ENCODE peak calls at places on chromosomes 16 and 17, in five cellular contexts. E, L, K, I and B are unnamed samples.

GRCh38 chr16:56190903-56191806 is at the start of gene GNAO1:
- DNase-seq in E (peak; percentile 81), L (peak; percentile 85), K (no peak), I (peak; percentile 84), B (peak; percentile 54)

GRCh38 chr17:42833771-42834422 is 700 bp downstream of the PSME3 start:
- DNase-seq in E (no peak), L (no peak), K (no peak), I (no peak), B (peak; percentile 59)

GRCh38 chr17:48909796-48910195 is 1.6 kb downstream of the UBE2Z start:
- DNase-seq in E (no peak), L (no peak), K (no peak), I (no peak), B (no peak)

GRCh38 chr17:66835476-66835875 is 559 bp downstream of the CACNG5 start:
- DNase-seq in E (no peak), L (no peak), K (no peak), I (peak; percentile 54), B (no peak)

GRCh38 chr17:59669944-59670343 is 37.3 kb downstream of the PTRH2 start:
- DNase-seq in E (no peak), L (no peak), K (no peak), I (no peak), B (no peak)

GRCh38 chr17:31391496-31391949 is at the start of gene RAB11FIP4:
- DNase-seq in E (no peak), L (peak; percentile 55), K (no peak), I (peak; percentile 23), B (no peak)

GRCh38 chr16:66924527-66925321 is 611 bp downstream of the RRAD start:
- DNase-seq in E (peak; percentile 56), L (peak; percentile 84), K (no peak), I (peak; percentile 81), B (no peak)

GRCh38 chr17:78849026-78849425 is 8.4 kb upstream of the USP36 start:
- DNase-seq in E (no peak), L (no peak), K (no peak), I (no peak), B (no peak)

GRCh38 chr16:16992986-16993783 is 477.6 kb downstream of the XYLT1 start:
- DNase-seq in E (no peak), L (no peak), K (no peak), I (no peak), B (no peak)

GRCh38 chr16:74691093-74691855 is 9.4 kb downstream of the MLKL start:
- DNase-seq in E (no peak), L (no peak), K (no peak), I (no peak), B (no peak)

GRCh38 chr17:60106377-60107059 is 27.8 kb upstream of the HEATR6 start:
- DNase-seq in E (no peak), L (peak; percentile 13), K (peak; percentile 20), I (no peak), B (no peak)

GRCh38 chr16:30357715-30358576 is 2.8 kb upstream of the CD2BP2 start:
- DNase-seq in E (no peak), L (no peak), K (no peak), I (no peak), B (peak; percentile 16)

GRCh38 chr16:30358990-30359870 is 4.1 kb upstream of the CD2BP2 start:
- DNase-seq in E (no peak), L (no peak), K (no peak), I (peak; percentile 62), B (no peak)

GRCh38 chr16:30359871-30360170 is 4.7 kb upstream of the CD2BP2 start:
- DNase-seq in E (no peak), L (no peak), K (no peak), I (no peak), B (no peak)

GRCh38 chr16:30358577-30358936 is 3.4 kb upstream of the CD2BP2 start:
- DNase-seq in E (no peak), L (no peak), K (no peak), I (no peak), B (no peak)

DNA sequence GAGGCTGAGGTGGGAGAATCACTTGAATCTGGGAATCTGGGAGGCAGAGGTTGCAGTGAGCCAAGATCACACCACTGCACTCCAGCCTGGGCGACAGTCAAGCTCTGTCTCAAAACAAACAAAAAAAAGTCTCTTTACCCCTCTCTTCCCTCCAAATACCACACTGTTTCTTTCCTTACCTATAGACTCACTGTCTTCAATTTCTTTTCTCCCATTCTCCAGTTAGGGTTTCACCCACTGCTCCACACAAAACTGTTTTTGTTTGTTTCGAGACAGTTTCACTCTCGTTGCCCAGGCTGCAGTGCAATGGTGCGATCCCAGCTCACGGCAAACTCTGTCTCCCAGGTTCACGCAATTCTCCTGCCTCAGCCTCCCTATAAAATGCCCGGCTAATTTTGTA is 6.1 kb upstream of the CD2BP2 start:
- DNase-seq in E (no peak), L (no peak), K (no peak), I (no peak), B (no peak)
- H3K36me3 ChIP-seq in E (peaks cover 62% of the 10 kb centered on the region), L (peaks cover 83% of the 10 kb centered on the region), K (peaks cover 39% of the 10 kb centered on the region), I (peaks cover 32% of the 10 kb centered on the region), B (no peaks in the 10 kb centered on the region)

GRCh38 chr16:14370736-14371234 is 259.3 kb downstream of the PARN start:
- DNase-seq in E (no peak), L (no peak), K (no peak), I (no peak), B (no peak)

GRCh38 chr16:14371778-14372431 is 258.2 kb downstream of the PARN start:
- DNase-seq in E (no peak), L (peak; percentile 66), K (no peak), I (no peak), B (no peak)

GRCh38 chr16:14372471-14372870 is 257.6 kb downstream of the PARN start:
- DNase-seq in E (no peak), L (no peak), K (no peak), I (no peak), B (no peak)

GRCh38 chr16:14368399-14368798 is 261.7 kb downstream of the PARN start:
- DNase-seq in E (no peak), L (no peak), K (no peak), I (no peak), B (no peak)

GRCh38 chr16:14369734-14370598 is 260.1 kb downstream of the PARN start:
- DNase-seq in E (peak; percentile 57), L (no peak), K (no peak), I (peak; percentile 79), B (no peak)
- H3K4me1 ChIP-seq in E (no peaks in the 10 kb centered on the region), L (peaks cover 19% of the 10 kb centered on the region), K (no peaks in the 10 kb centered on the region), I (no peaks in the 10 kb centered on the region), B (no peaks in the 10 kb centered on the region)

GRCh38 chr17:12995106-12995895 is 22.5 kb downstream of the ELAC2 start:
- DNase-seq in E (no peak), L (no peak), K (no peak), I (peak; percentile 2), B (no peak)

GRCh38 chr17:12996357-12996756 is 21.5 kb downstream of the ELAC2 start:
- DNase-seq in E (no peak), L (no peak), K (no peak), I (peak; percentile 46), B (no peak)

GRCh38 chr17:12994341-12995074 is 23.3 kb downstream of the ELAC2 start:
- DNase-seq in E (no peak), L (no peak), K (no peak), I (peak; percentile 52), B (no peak)

GRCh38 chr17:12996941-12997340 is 20.9 kb downstream of the ELAC2 start:
- DNase-seq in E (no peak), L (no peak), K (no peak), I (peak; percentile 33), B (no peak)

GRCh38 chr17:12995896-12996295 is 21.9 kb downstream of the ELAC2 start:
- DNase-seq in E (no peak), L (no peak), K (no peak), I (peak; percentile 58), B (no peak)
- H3K36me3 ChIP-seq in E (peaks cover 100% of the 10 kb centered on the region), L (peaks cover 94% of the 10 kb centered on the region), K (peaks cover 84% of the 10 kb centered on the region), I (peaks cover 96% of the 10 kb centered on the region), B (peaks cover 97% of the 10 kb centered on the region)

DNA sequence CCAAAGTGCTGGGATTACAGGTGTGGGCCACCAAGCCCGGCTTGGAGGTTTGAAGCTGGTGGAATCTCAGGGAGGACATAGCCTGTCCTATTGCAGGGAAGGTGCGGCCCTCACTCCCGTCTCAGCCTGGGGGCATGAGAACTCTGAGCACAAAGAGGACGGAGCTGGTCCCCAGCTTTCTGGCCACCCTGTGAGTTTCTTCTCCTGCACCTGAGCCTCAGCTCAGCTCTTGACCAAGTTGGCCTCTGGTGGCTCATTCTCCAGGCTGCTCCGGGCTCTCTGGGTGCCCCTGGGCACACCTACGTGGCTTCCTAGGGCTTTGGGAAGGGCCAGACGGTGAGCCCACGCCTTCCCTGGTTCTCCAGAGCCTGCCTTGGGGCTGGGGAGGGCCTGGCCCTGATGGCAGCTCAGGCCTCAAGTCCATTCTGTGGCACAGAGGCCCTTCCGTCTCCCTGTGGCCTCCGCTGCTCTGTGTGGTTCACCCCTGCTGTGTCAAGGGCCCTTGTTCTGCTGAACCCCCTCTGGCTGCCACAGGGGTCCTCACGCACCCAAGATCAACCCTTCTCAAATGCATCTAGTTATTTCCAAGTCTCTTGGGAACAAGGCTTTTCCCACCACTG is 6.9 kb upstream of the FASN start:
- DNase-seq in E (no peak), L (no peak), K (no peak), I (no peak), B (no peak)
- H3K4me1 ChIP-seq in E (peaks cover 46% of the 10 kb centered on the region), L (peaks cover 85% of the 10 kb centered on the region), K (peaks cover 28% of the 10 kb centered on the region), I (no peaks in the 10 kb centered on the region), B (peaks cover 6% of the 10 kb centered on the region)

GRCh38 chr17:17231621-17232302 is 5.2 kb downstream of the FLCN start:
- DNase-seq in E (no peak), L (no peak), K (no peak), I (peak; percentile 53), B (no peak)

GRCh38 chr17:17229416-17230098 is 7.4 kb downstream of the FLCN start:
- DNase-seq in E (no peak), L (no peak), K (no peak), I (no peak), B (no peak)

GRCh38 chr17:17235212-17236174 is 1.5 kb downstream of the FLCN start:
- DNase-seq in E (no peak), L (no peak), K (peak; percentile 45), I (no peak), B (no peak)

GRCh38 chr17:17228521-17229279 is 8.3 kb downstream of the FLCN start:
- DNase-seq in E (no peak), L (no peak), K (no peak), I (peak; percentile 65), B (no peak)

DNA sequence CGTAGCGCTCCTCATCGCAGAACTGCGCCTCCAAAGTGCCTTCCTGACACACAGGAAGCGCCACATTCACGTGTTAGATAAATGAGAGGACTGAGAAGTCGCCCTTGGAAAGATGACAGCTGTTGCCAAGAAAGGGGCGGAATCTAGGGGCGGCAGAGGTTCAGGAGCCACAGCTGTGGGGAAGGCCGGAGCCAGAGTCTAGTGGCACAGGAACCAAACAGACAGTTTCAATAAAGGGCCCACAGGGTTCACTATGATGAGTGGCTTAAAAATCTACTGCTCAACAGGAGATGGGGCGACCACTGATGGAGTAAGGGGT is 4.7 kb downstream of the FLCN start:
- DNase-seq in E (no peak), L (no peak), K (no peak), I (peak; percentile 43), B (no peak)
- H3K36me3 ChIP-seq in E (peaks cover 51% of the 10 kb centered on the region), L (peaks cover 56% of the 10 kb centered on the region), K (peaks cover 52% of the 10 kb centered on the region), I (peaks cover 42% of the 10 kb centered on the region), B (no peaks in the 10 kb centered on the region)

GRCh38 chr16:31106509-31107464 is 1.4 kb upstream of the BCKDK start:
- DNase-seq in E (no peak), L (no peak), K (no peak), I (no peak), B (no peak)
- H3K4me1 ChIP-seq in E (peaks cover 32% of the 10 kb centered on the region), L (peaks cover 33% of the 10 kb centered on the region), K (peaks cover 15% of the 10 kb centered on the region), I (no peaks in the 10 kb centered on the region), B (peaks cover 14% of the 10 kb centered on the region)